ENCODE peak calls at places on chromosomes 1 and 21, in ten cellular contexts. S is coronary artery, K is psoas muscle, A is endodermal cell, P is heart right ventricle, G is lower lobe of right lung, F is brain microvascular endothelial cell, R is body of pancreas, J is OCI-LY7, U is fibroblast of lung. H is an unnamed sample.

GRCh38 chr1:156767879-156768608 is 709 bp downstream of the PRCC start:
- DNase-seq in S (peak), P (peak), A (peak), K (peak), J (no peak), U (no peak), R (no peak), F (no peak), G (peak), H (peak)

GRCh38 chr21:41506526-41507520 is 1.1 kb downstream of the TMPRSS2 start:
- DNase-seq in G (peak), K (no peak), F (no peak), P (no peak), R (peak), U (no peak), J (no peak), S (no peak), A (peak), H (peak)

GRCh38 chr1:3515774-3516480 is 61.5 kb downstream of the ARHGEF16 start:
- DNase-seq in R (no peak), G (no peak), K (no peak), J (no peak), F (peak), P (no peak), S (no peak), U (no peak), A (no peak), H (no peak)

GRCh38 chr1:11098931-11099309 is 749 bp downstream of the EXOSC10 start:
- DNase-seq in K (no peak), S (no peak), F (no peak), J (no peak), R (no peak), G (no peak), A (no peak), P (no peak), U (no peak), H (no peak)

GRCh38 chr1:66253330-66253921 is 280.5 kb upstream of the SGIP1 start:
- DNase-seq in J (peak), R (peak), S (no peak), A (no peak), P (no peak), U (peak), F (peak), G (no peak), K (no peak), H (no peak)

GRCh38 chr1:17158961-17159360 is 39.7 kb upstream of the PADI2 start:
- DNase-seq in G (no peak), A (no peak), P (no peak), S (peak), R (no peak), K (no peak), F (no peak), U (no peak), J (no peak), H (no peak)

GRCh38 chr1:36089393-36090121 is 865 bp downstream of the ADPRS start:
- DNase-seq in J (peak), R (no peak), G (no peak), F (peak), S (peak), A (peak), P (no peak), U (peak), K (no peak), H (peak)

GRCh38 chr1:40153073-40153770 is 8.0 kb upstream of the RLF start:
- DNase-seq in A (peak), S (no peak), K (no peak), J (peak), P (no peak), R (peak), G (no peak), U (peak), F (peak), H (peak)

GRCh38 chr1:88683516-88683847 is 591 bp upstream of the PKN2 start:
- DNase-seq in G (peak), K (peak), A (peak), S (no peak), P (peak), R (peak), U (no peak), J (peak), F (peak), H (peak)

GRCh38 chr1:169102567-169102966 is 3.9 kb upstream of the ATP1B1 start:
- DNase-seq in P (no peak), S (no peak), A (no peak), U (peak), J (no peak), F (peak), G (peak), R (peak), K (no peak), H (peak)

GRCh38 chr1:156246241-156246761 is 1.6 kb downstream of the PAQR6 start:
- DNase-seq in S (no peak), F (no peak), G (no peak), J (no peak), K (no peak), A (no peak), P (no peak), U (no peak), R (no peak), H (no peak)

GRCh38 chr1:25544819-25545218 is 1.4 kb downstream of the LDLRAP1 start:
- DNase-seq in U (no peak), P (no peak), F (no peak), S (peak), R (peak), J (no peak), K (peak), A (no peak), G (peak), H (peak)

GRCh38 chr1:12031039-12031980 is 12.0 kb downstream of the MIIP start:
- DNase-seq in K (peak), U (peak), F (peak), S (no peak), R (no peak), P (peak), A (peak), G (peak), J (peak), H (peak)

GRCh38 chr1:100538935-100539835 is 1.2 kb downstream of the GPR88 start:
- DNase-seq in A (peak), K (no peak), J (no peak), U (no peak), F (no peak), G (peak), R (peak), P (peak), S (no peak), H (peak)

GRCh38 chr1:193348126-193349045 is 162.0 kb upstream of the B3GALT2 start:
- DNase-seq in G (no peak), S (no peak), F (no peak), U (peak), J (no peak), A (no peak), R (no peak), P (no peak), K (no peak), H (no peak)

GRCh38 chr1:30197616-30197934 is 525.8 kb downstream of the MATN1 start:
- DNase-seq in F (no peak), S (no peak), G (no peak), U (peak), K (no peak), R (peak), P (no peak), A (no peak), J (no peak), H (no peak)

GRCh38 chr1:31952825-31953220 is 14.7 kb upstream of the PTP4A2 start:
- DNase-seq in F (no peak), A (no peak), G (no peak), U (no peak), S (no peak), P (no peak), R (no peak), J (no peak), K (no peak), H (no peak)

GRCh38 chr1:225767591-225768540 is 9.8 kb upstream of the SRP9 start:
- DNase-seq in U (peak), S (peak), K (peak), G (peak), R (peak), F (no peak), J (peak), A (peak), P (peak), H (peak)

GRCh38 chr1:241702436-241702835 is 50.4 kb downstream of the WDR64 start:
- DNase-seq in G (no peak), R (no peak), F (no peak), P (no peak), J (no peak), K (no peak), U (no peak), S (no peak), A (no peak), H (no peak)

GRCh38 chr1:9822897-9823692 is 670 bp downstream of the CLSTN1 start:
- DNase-seq in J (peak), G (no peak), P (peak), A (peak), R (no peak), S (no peak), K (peak), F (no peak), U (no peak), H (peak)

GRCh38 chr1:218742478-218743260 is 397.5 kb downstream of the TGFB2 start:
- DNase-seq in G (no peak), S (no peak), U (no peak), J (no peak), K (no peak), P (no peak), R (no peak), F (no peak), A (no peak), H (no peak)

DNA sequence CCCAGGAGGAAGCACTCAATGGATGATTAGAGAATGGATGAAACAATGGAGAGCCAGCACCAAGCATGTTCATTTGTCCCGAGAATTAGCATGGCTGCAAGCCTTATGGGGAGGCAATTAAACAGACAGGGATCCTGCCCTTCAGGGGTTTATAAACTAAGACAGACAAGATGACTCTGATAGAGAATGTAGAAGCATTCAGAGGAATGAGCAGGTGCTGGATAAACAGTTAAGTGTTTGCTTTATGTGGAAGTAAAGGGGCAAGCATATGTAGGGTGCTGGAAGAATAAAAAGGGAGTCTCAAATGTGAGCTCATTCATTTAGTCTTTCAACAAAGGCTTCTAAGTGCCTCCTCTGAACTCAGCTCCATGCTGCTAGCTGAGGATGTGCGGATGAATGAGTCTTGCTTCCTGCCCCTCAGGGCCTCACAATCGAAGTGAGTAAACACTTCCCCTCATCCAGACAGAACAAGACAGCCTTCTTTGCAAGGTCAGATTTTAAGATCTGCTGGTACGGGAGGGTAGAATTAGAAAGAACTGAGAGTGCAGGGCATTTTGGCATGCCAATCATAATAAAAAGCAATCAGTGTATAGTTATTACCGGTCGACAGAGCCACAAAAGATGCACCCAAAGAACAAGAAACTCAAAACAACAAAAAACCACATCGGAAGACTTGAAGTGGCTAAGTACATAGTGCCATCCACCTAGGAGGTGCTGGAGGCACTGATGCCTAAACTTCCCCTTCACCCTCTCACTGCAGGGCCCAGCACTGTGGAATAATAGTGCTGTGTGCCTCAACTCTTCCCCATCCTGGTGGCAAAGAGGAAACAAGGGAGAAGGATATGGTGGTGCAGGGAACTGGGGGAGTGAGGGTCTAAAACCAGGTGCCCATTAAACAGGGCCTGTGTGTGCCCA is 69.9 kb downstream of the TNR start:
- DNase-seq in G (no peak), U (no peak), A (no peak), J (peak), K (no peak), S (no peak), R (no peak), F (no peak), P (no peak), H (no peak)
- H3K27ac ChIP-seq in G (no peak), U (no peak), A (peak), J (peak), K (no peak), S (no peak), R (no peak), F (no peak), P (no peak), H (no peak)

GRCh38 chr21:28235169-28235892 is 757.3 kb downstream of the LTN1 start:
- DNase-seq in K (no peak), G (peak), U (no peak), R (peak), A (peak), F (no peak), S (no peak), P (peak), J (no peak), H (no peak)
- TF ChIP-seq CTCF in K (no peak), G (peak), U (no peak), R (peak), A (peak), F (peak), S (no peak), P (peak), J (no peak), H (no peak)

DNA sequence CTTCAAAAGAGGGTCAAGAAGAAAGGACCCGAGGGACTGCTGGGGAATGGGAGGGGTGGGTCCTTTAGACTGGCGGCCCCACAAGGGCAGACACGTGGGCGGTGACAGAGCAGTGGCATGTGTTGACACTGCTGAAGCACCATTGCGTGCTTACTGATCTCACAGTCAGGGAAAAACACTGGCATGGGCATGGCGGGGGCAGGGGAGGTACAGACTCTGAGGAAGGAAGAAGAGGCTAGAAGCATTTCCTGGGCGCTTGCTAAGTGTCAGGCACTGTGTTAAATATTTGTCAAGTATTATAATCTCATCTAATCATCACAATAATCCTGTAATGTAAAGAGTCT is 165.7 kb upstream of the EDN2 start:
- DNase-seq in F (peak), R (no peak), J (no peak), S (no peak), G (peak), K (no peak), A (peak), U (no peak), P (peak), H (peak)
- H3K4me3 ChIP-seq in F (no peak), R (no peak), J (no peak), S (no peak), G (no peak), K (no peak), A (no peak), U (no peak), P (no peak), H (no peak)

DNA sequence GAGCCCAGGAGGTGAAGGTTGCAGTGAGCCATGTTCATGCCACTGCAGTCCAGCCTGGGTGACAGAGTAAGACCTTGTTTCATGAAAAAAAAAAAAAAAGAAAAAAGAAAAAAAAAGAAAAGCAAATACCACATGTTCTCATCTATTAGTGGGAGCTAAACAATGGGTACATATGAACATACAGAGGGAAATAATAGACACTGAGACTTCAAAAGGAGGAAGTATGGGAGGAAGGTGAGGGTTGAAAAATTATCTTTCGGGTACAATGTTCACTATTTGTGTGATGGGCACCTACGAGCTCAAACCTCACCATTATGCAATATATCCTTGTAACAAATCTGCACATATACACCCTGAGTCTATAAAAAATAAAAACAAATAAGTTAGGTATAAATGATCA is 6.4 kb downstream of the ITGB3BP start:
- DNase-seq in U (no peak), F (no peak), A (no peak), J (no peak), R (no peak), G (no peak), K (no peak), P (no peak), S (no peak), H (no peak)
- H3K27ac ChIP-seq in U (no peak), F (no peak), A (no peak), J (no peak), R (no peak), G (no peak), K (no peak), P (no peak), S (no peak), H (no peak)

DNA sequence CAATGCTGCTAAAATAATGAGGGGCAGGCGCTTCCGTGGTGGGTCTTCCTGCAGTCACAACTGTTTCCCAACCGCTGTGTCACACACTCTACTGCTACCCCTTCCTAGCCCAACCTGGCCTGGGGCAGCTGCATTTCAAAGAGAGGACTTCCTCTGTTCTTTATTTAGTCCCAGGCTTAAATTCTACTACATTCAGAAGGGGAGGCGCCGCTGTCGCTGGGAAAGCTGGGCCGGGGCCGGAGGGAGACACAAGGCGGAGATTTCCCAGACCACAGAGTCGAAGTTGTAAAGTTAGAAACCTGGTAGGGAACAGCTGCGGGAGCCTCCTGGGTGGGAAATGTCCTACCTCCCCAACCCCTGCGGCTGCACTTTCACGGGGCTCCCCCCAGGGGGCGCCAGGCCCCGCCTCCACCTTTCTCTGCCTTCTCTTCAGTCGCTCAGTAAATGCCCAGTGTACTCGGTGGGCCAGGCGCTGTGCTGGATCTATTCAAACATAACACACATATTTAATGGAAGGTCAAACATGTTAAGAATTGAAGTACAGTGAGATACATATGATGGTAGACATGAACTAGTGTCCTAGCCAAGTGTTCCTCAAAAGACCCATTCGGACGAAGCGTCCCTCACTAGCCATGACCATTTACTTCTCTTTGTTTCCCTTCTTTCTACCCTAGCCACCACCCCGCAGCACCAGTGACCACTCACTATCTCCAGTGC is 23.1 kb downstream of the DYRK3 start:
- DNase-seq in S (no peak), F (peak), U (no peak), P (peak), G (peak), K (peak), R (no peak), J (peak), A (peak), H (peak)
- TF ChIP-seq CTCF in S (peak), F (peak), U (peak), P (peak), G (peak), K (peak), R (peak), J (peak), A (peak), H (peak)

GRCh38 chr21:44711327-44712202 is at the start of gene TSPEAR:
- DNase-seq in G (no peak), S (peak), A (peak), R (no peak), K (peak), F (no peak), P (no peak), J (no peak), U (no peak), H (peak)
- H3K4me3 ChIP-seq in G (no peak), S (no peak), A (peak), R (no peak), K (no peak), F (no peak), P (no peak), J (no peak), U (no peak), H (no peak)

DNA sequence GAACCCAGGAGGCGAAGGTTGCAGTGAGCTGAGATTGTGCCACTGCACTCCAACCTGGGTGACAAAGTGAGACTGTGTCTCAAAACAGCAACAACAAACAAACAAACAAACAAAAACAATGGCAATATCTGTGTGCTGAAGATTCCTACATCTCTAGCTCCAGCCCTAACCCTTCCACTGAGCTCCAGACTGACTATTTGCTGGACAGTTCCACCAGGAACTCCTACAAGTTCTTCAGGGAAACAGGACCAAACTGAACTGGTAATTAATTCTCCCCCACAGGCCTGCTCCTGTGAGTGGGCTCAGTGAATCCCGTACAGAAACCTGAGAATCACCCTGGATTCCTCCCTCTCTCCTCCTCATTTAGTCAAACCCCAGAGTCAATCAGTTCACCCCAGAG is 1.5 kb downstream of the SERPINC1 start:
- DNase-seq in J (no peak), A (no peak), S (no peak), K (no peak), R (no peak), F (no peak), U (no peak), P (no peak), G (no peak), H (no peak)
- H3K27ac ChIP-seq in J (no peak), A (no peak), S (no peak), K (no peak), R (no peak), F (no peak), U (no peak), P (no peak), G (no peak), H (no peak)

GRCh38 chr1:45686081-45687013 is at the start of gene GPBP1L1:
- DNase-seq in P (peak), R (peak), U (peak), K (peak), F (peak), G (peak), S (peak), A (peak), J (peak), H (peak)
- TF ChIP-seq CTCF in P (no peak), R (no peak), U (no peak), K (no peak), F (no peak), G (no peak), S (no peak), A (peak), J (peak), H (no peak)